ENCODE peak calls at places on chromosome 3, in four cellular contexts. One of them, this sample, is unnamed.

GRCh38 chr3:8776406-8776805 is 7.0 kb upstream of the OXTR start:
- DNase-seq in left lung: no peak
- DNase-seq in amniotic epithelial cell: peak
- DNase-seq in GM20000: no peak
- DNase-seq in this sample: no peak

GRCh38 chr3:100329800-100330489 is 4.6 kb upstream of the NIT2 start:
- DNase-seq in left lung: no peak
- DNase-seq in amniotic epithelial cell: no peak
- DNase-seq in GM20000: no peak
- DNase-seq in this sample: no peak

GRCh38 chr3:158953131-158953530 is 151.3 kb downstream of the MFSD1 start:
- DNase-seq in left lung: no peak
- DNase-seq in amniotic epithelial cell: no peak
- DNase-seq in GM20000: no peak
- DNase-seq in this sample: no peak

GRCh38 chr3:69324362-69325025 is 61.4 kb downstream of the FRMD4B start:
- DNase-seq in left lung: no peak
- DNase-seq in amniotic epithelial cell: no peak
- DNase-seq in GM20000: no peak
- DNase-seq in this sample: no peak

GRCh38 chr3:147117631-147118030 is 288.7 kb downstream of the ZIC4 start:
- DNase-seq in left lung: no peak
- DNase-seq in amniotic epithelial cell: no peak
- DNase-seq in GM20000: no peak
- DNase-seq in this sample: no peak

GRCh38 chr3:174120997-174121396 is 723.5 kb downstream of the NLGN1 start:
- DNase-seq in left lung: no peak
- DNase-seq in amniotic epithelial cell: no peak
- DNase-seq in GM20000: no peak
- DNase-seq in this sample: no peak

GRCh38 chr3:191985691-191986090 is 524.7 kb downstream of the PYDC2 start:
- DNase-seq in left lung: no peak
- DNase-seq in amniotic epithelial cell: no peak
- DNase-seq in GM20000: no peak
- DNase-seq in this sample: no peak

GRCh38 chr3:182794455-182794773 is 1.1 kb downstream of the ATP11B start:
- DNase-seq in left lung: no peak
- DNase-seq in amniotic epithelial cell: no peak
- DNase-seq in GM20000: no peak
- DNase-seq in this sample: no peak

GRCh38 chr3:42117175-42118008 is 26.2 kb downstream of the TRAK1 start:
- DNase-seq in left lung: peak
- DNase-seq in amniotic epithelial cell: peak
- DNase-seq in GM20000: no peak
- DNase-seq in this sample: no peak

GRCh38 chr3:188646592-188646991 is 492.6 kb downstream of the LPP start:
- DNase-seq in left lung: no peak
- DNase-seq in amniotic epithelial cell: peak
- DNase-seq in GM20000: no peak
- DNase-seq in this sample: no peak

GRCh38 chr3:4978259-4978965 is 825 bp upstream of the BHLHE40 start:
- DNase-seq in left lung: peak
- DNase-seq in amniotic epithelial cell: peak
- DNase-seq in GM20000: peak
- DNase-seq in this sample: peak

GRCh38 chr3:185176756-185177359 is 24.0 kb upstream of the C3orf70 start:
- DNase-seq in left lung: no peak
- DNase-seq in amniotic epithelial cell: peak
- DNase-seq in GM20000: peak
- DNase-seq in this sample: peak

GRCh38 chr3:146218880-146219866 is 31.7 kb downstream of the PLSCR4 start:
- DNase-seq in left lung: no peak
- DNase-seq in amniotic epithelial cell: peak
- DNase-seq in GM20000: peak
- DNase-seq in this sample: peak

GRCh38 chr3:29642393-29643033 is 361.6 kb downstream of the RBMS3 start:
- DNase-seq in left lung: no peak
- DNase-seq in amniotic epithelial cell: peak
- DNase-seq in GM20000: no peak
- DNase-seq in this sample: no peak

GRCh38 chr3:33439421-33440327 is 531 bp downstream of the UBP1 start:
- DNase-seq in left lung: peak
- DNase-seq in amniotic epithelial cell: peak
- DNase-seq in GM20000: peak
- DNase-seq in this sample: no peak

GRCh38 chr3:83435173-83435572 is 1523.6 kb upstream of the CADM2 start:
- DNase-seq in left lung: no peak
- DNase-seq in amniotic epithelial cell: no peak
- DNase-seq in GM20000: no peak
- DNase-seq in this sample: no peak

GRCh38 chr3:56799251-56799882 is 2.4 kb downstream of the ARHGEF3 start:
- DNase-seq in left lung: no peak
- DNase-seq in amniotic epithelial cell: peak
- DNase-seq in GM20000: peak
- DNase-seq in this sample: peak

GRCh38 chr3:23442598-23443383 is 239.7 kb downstream of the UBE2E2 start:
- DNase-seq in left lung: no peak
- DNase-seq in amniotic epithelial cell: peak
- DNase-seq in GM20000: no peak
- DNase-seq in this sample: no peak

GRCh38 chr3:134008630-134009156 is 21.0 kb downstream of the SLCO2A1 start:
- DNase-seq in left lung: no peak
- DNase-seq in amniotic epithelial cell: peak
- DNase-seq in GM20000: no peak
- DNase-seq in this sample: no peak

GRCh38 chr3:160400048-160400630 is 689 bp downstream of the SMC4 start:
- DNase-seq in left lung: peak
- DNase-seq in amniotic epithelial cell: peak
- DNase-seq in GM20000: peak
- DNase-seq in this sample: peak

This sample was measured in GM13977.